ENCODE peak calls at places on chromosomes 11 and 22, in seven cellular contexts. Z, E, U, Y, T, A and R are unnamed samples.

GRCh38 chr11:57751676-57752253 is at the start of gene BTBD18:
- DNase-seq in Z (no peak), E (peak), U (no peak), Y (peak), T (peak), A (no peak), R (no peak)

GRCh38 chr11:43937434-43938411 is 4.7 kb upstream of the C11orf96 start:
- DNase-seq in Z (no peak), E (no peak), U (no peak), Y (peak), T (no peak), A (no peak), R (no peak)

GRCh38 chr11:128457874-128458273 is 129.5 kb downstream of the ETS1 start:
- DNase-seq in Z (no peak), E (no peak), U (no peak), Y (no peak), T (no peak), A (no peak), R (no peak)

GRCh38 chr22:36221799-36222751 is 17.3 kb downstream of the APOL2 start:
- DNase-seq in Z (no peak), E (peak), U (no peak), Y (no peak), T (peak), A (no peak), R (no peak)

GRCh38 chr11:27592111-27592780 is 85.7 kb upstream of the LIN7C start:
- DNase-seq in Z (no peak), E (no peak), U (no peak), Y (no peak), T (no peak), A (no peak), R (no peak)

GRCh38 chr22:46578251-46578823 is 40.9 kb upstream of the CELSR1 start:
- DNase-seq in Z (no peak), E (no peak), U (no peak), Y (no peak), T (no peak), A (no peak), R (no peak)

GRCh38 chr22:43262990-43263644 is 76.2 kb upstream of the TTLL12 start:
- DNase-seq in Z (no peak), E (peak), U (no peak), Y (no peak), T (no peak), A (no peak), R (peak)

GRCh38 chr11:85627332-85627997 is at the start of gene DLG2:
- DNase-seq in Z (no peak), E (peak), U (peak), Y (peak), T (no peak), A (no peak), R (peak)

GRCh38 chr11:63553759-63554158 is 9.4 kb downstream of the PLAAT2 start:
- DNase-seq in Z (no peak), E (peak), U (no peak), Y (peak), T (no peak), A (no peak), R (peak)

GRCh38 chr11:119108857-119109221 is 1.7 kb downstream of the C2CD2L start:
- DNase-seq in Z (no peak), E (no peak), U (no peak), Y (no peak), T (no peak), A (no peak), R (peak)

GRCh38 chr11:93765551-93765950 is 18.5 kb upstream of the MED17 start:
- DNase-seq in Z (no peak), E (no peak), U (no peak), Y (no peak), T (no peak), A (no peak), R (no peak)

GRCh38 chr11:68009391-68010000 is 631 bp upstream of the ALDH3B1 start:
- DNase-seq in Z (no peak), E (peak), U (no peak), Y (peak), T (no peak), A (no peak), R (no peak)

GRCh38 chr11:35725880-35726279 is 63.3 kb downstream of the TRIM44 start:
- DNase-seq in Z (peak), E (no peak), U (peak), Y (peak), T (no peak), A (no peak), R (no peak)

GRCh38 chr11:128894685-128895084 is 3.5 kb downstream of the KCNJ5 start:
- DNase-seq in Z (no peak), E (no peak), U (peak), Y (no peak), T (peak), A (no peak), R (peak)

GRCh38 chr11:61162092-61162935 is 1.1 kb upstream of the VPS37C start:
- DNase-seq in Z (no peak), E (peak), U (no peak), Y (peak), T (no peak), A (no peak), R (no peak)

GRCh38 chr11:33018005-33018404 is 2.3 kb downstream of the DEPDC7 start:
- DNase-seq in Z (no peak), E (no peak), U (no peak), Y (no peak), T (no peak), A (no peak), R (no peak)

GRCh38 chr22:36198936-36199616 is 2.5 kb downstream of the APOL4 start:
- DNase-seq in Z (no peak), E (no peak), U (no peak), Y (no peak), T (no peak), A (no peak), R (no peak)

GRCh38 chr11:14541180-14541579 is 21.0 kb upstream of the PSMA1 start:
- DNase-seq in Z (no peak), E (no peak), U (no peak), Y (no peak), T (no peak), A (no peak), R (peak)

GRCh38 chr22:27420817-27421361 is 380.7 kb downstream of the MN1 start:
- DNase-seq in Z (peak), E (no peak), U (peak), Y (peak), T (peak), A (no peak), R (peak)

GRCh38 chr22:39150848-39151215 is 1.6 kb downstream of the CBX7 start:
- DNase-seq in Z (no peak), E (no peak), U (no peak), Y (no peak), T (no peak), A (no peak), R (no peak)

GRCh38 chr11:133950874-133951483 is 5.8 kb downstream of the IGSF9B start:
- DNase-seq in Z (no peak), E (no peak), U (no peak), Y (no peak), T (no peak), A (no peak), R (no peak)

GRCh38 chr11:128713595-128713994 is 19.7 kb downstream of the FLI1 start:
- DNase-seq in Z (no peak), E (no peak), U (no peak), Y (peak), T (no peak), A (no peak), R (no peak)

GRCh38 chr11:60978546-60979380 is 7.3 kb downstream of the CD6 start:
- DNase-seq in Z (no peak), E (peak), U (no peak), Y (no peak), T (no peak), A (no peak), R (no peak)

GRCh38 chr22:20472629-20473442 is 22.8 kb downstream of the KLHL22 start:
- DNase-seq in Z (no peak), E (no peak), U (no peak), Y (no peak), T (no peak), A (no peak), R (no peak)

GRCh38 chr11:92251980-92252379 is 27.4 kb downstream of the FAT3 start:
- DNase-seq in Z (no peak), E (no peak), U (no peak), Y (peak), T (no peak), A (no peak), R (no peak)

GRCh38 chr22:40423882-40424640 is 53.7 kb downstream of the SGSM3 start:
- DNase-seq in Z (no peak), E (no peak), U (no peak), Y (no peak), T (no peak), A (no peak), R (no peak)

GRCh38 chr11:115489466-115489865 is 14.7 kb downstream of the CADM1 start:
- DNase-seq in Z (no peak), E (no peak), U (no peak), Y (no peak), T (no peak), A (no peak), R (no peak)

GRCh38 chr11:125433454-125434121 is 62.5 kb downstream of the FEZ1 start:
- DNase-seq in Z (peak), E (no peak), U (peak), Y (peak), T (no peak), A (no peak), R (peak)

GRCh38 chr11:124863137-124863825 is 2.0 kb upstream of the ROBO3 start:
- DNase-seq in Z (no peak), E (no peak), U (peak), Y (peak), T (peak), A (no peak), R (peak)

GRCh38 chr11:124483422-124483821 is 37.9 kb upstream of the OR8B8 start:
- DNase-seq in Z (no peak), E (no peak), U (no peak), Y (peak), T (no peak), A (no peak), R (no peak)

GRCh38 chr11:70067591-70068341 is 10.4 kb upstream of the ANO1 start:
- DNase-seq in Z (no peak), E (no peak), U (no peak), Y (no peak), T (peak), A (no peak), R (peak)